ENCODE peak calls at places on chromosomes 13 and 19, in ten cellular contexts. One of them, this sample, is unnamed.

GRCh38 chr13:50707533-50708096 is 135.9 kb downstream of the DLEU7 start:
- DNase-seq in colonic mucosa: no peak
- DNase-seq in RWPE2: no peak
- DNase-seq in psoas muscle: no peak
- DNase-seq in left ventricle myocardium inferior: no peak
- DNase-seq in CD4-positive, CD25-positive, alpha-beta regulatory T cell: no peak
- DNase-seq in neural progenitor cell: no peak
- DNase-seq in adrenal gland: no peak
- DNase-seq in ovary: no peak
- DNase-seq in CD4-positive, alpha-beta T cell: no peak
- DNase-seq in this sample: no peak

GRCh38 chr19:41273076-41273475 is 8.9 kb downstream of the HNRNPUL1 start:
- DNase-seq in CD4-positive, CD25-positive, alpha-beta regulatory T cell: no peak
- DNase-seq in psoas muscle: no peak
- DNase-seq in CD4-positive, alpha-beta T cell: no peak
- DNase-seq in ovary: peak
- DNase-seq in colonic mucosa: no peak
- DNase-seq in adrenal gland: no peak
- DNase-seq in neural progenitor cell: no peak
- DNase-seq in left ventricle myocardium inferior: no peak
- DNase-seq in RWPE2: no peak
- DNase-seq in this sample: no peak

GRCh38 chr13:77692746-77693448 is 4.6 kb upstream of the SLAIN1 start:
- DNase-seq in CD4-positive, CD25-positive, alpha-beta regulatory T cell: no peak
- DNase-seq in left ventricle myocardium inferior: no peak
- DNase-seq in adrenal gland: no peak
- DNase-seq in RWPE2: no peak
- DNase-seq in psoas muscle: no peak
- DNase-seq in colonic mucosa: no peak
- DNase-seq in ovary: no peak
- DNase-seq in neural progenitor cell: no peak
- DNase-seq in CD4-positive, alpha-beta T cell: no peak
- DNase-seq in this sample: no peak

GRCh38 chr19:39053276-39054090 is 21.1 kb upstream of the FBXO27 start:
- DNase-seq in adrenal gland: no peak
- DNase-seq in CD4-positive, alpha-beta T cell: no peak
- DNase-seq in psoas muscle: no peak
- DNase-seq in neural progenitor cell: no peak
- DNase-seq in RWPE2: no peak
- DNase-seq in left ventricle myocardium inferior: no peak
- DNase-seq in ovary: no peak
- DNase-seq in colonic mucosa: peak
- DNase-seq in CD4-positive, CD25-positive, alpha-beta regulatory T cell: no peak
- DNase-seq in this sample: peak

GRCh38 chr13:104318121-104318520 is 1251.9 kb upstream of the SLC10A2 start:
- DNase-seq in psoas muscle: no peak
- DNase-seq in CD4-positive, CD25-positive, alpha-beta regulatory T cell: no peak
- DNase-seq in neural progenitor cell: peak
- DNase-seq in ovary: no peak
- DNase-seq in CD4-positive, alpha-beta T cell: no peak
- DNase-seq in left ventricle myocardium inferior: no peak
- DNase-seq in adrenal gland: no peak
- DNase-seq in colonic mucosa: no peak
- DNase-seq in RWPE2: no peak
- DNase-seq in this sample: no peak

GRCh38 chr13:87498681-87499080 is 172.5 kb upstream of the SLITRK5 start:
- DNase-seq in ovary: no peak
- DNase-seq in CD4-positive, CD25-positive, alpha-beta regulatory T cell: no peak
- DNase-seq in colonic mucosa: no peak
- DNase-seq in adrenal gland: no peak
- DNase-seq in psoas muscle: no peak
- DNase-seq in RWPE2: no peak
- DNase-seq in left ventricle myocardium inferior: no peak
- DNase-seq in neural progenitor cell: peak
- DNase-seq in CD4-positive, alpha-beta T cell: no peak
- DNase-seq in this sample: no peak

GRCh38 chr19:35846038-35846668 is 6.2 kb downstream of the NPHS1 start:
- DNase-seq in CD4-positive, alpha-beta T cell: no peak
- DNase-seq in psoas muscle: no peak
- DNase-seq in adrenal gland: no peak
- DNase-seq in CD4-positive, CD25-positive, alpha-beta regulatory T cell: no peak
- DNase-seq in colonic mucosa: peak
- DNase-seq in left ventricle myocardium inferior: no peak
- DNase-seq in ovary: no peak
- DNase-seq in neural progenitor cell: peak
- DNase-seq in RWPE2: no peak
- DNase-seq in this sample: peak

GRCh38 chr19:38224014-38224862 is at the start of gene DPF1:
- DNase-seq in left ventricle myocardium inferior: peak
- DNase-seq in RWPE2: peak
- DNase-seq in neural progenitor cell: peak
- DNase-seq in colonic mucosa: no peak
- DNase-seq in adrenal gland: peak
- DNase-seq in CD4-positive, CD25-positive, alpha-beta regulatory T cell: peak
- DNase-seq in CD4-positive, alpha-beta T cell: peak
- DNase-seq in ovary: no peak
- DNase-seq in psoas muscle: no peak
- DNase-seq in this sample: peak

GRCh38 chr13:79384022-79384610 is 21.9 kb downstream of the RBM26 start:
- DNase-seq in ovary: no peak
- DNase-seq in adrenal gland: no peak
- DNase-seq in psoas muscle: no peak
- DNase-seq in RWPE2: no peak
- DNase-seq in neural progenitor cell: no peak
- DNase-seq in CD4-positive, alpha-beta T cell: no peak
- DNase-seq in left ventricle myocardium inferior: no peak
- DNase-seq in CD4-positive, CD25-positive, alpha-beta regulatory T cell: no peak
- DNase-seq in colonic mucosa: peak
- DNase-seq in this sample: no peak

GRCh38 chr13:90757127-90757680 is 590.3 kb upstream of the MIR17HG start:
- DNase-seq in neural progenitor cell: no peak
- DNase-seq in RWPE2: no peak
- DNase-seq in CD4-positive, alpha-beta T cell: no peak
- DNase-seq in colonic mucosa: no peak
- DNase-seq in left ventricle myocardium inferior: no peak
- DNase-seq in CD4-positive, CD25-positive, alpha-beta regulatory T cell: no peak
- DNase-seq in psoas muscle: no peak
- DNase-seq in adrenal gland: no peak
- DNase-seq in ovary: no peak
- DNase-seq in this sample: no peak

GRCh38 chr19:17081672-17082630 is 6.4 kb downstream of the MYO9B start:
- DNase-seq in CD4-positive, CD25-positive, alpha-beta regulatory T cell: no peak
- DNase-seq in left ventricle myocardium inferior: peak
- DNase-seq in ovary: no peak
- DNase-seq in psoas muscle: no peak
- DNase-seq in adrenal gland: peak
- DNase-seq in RWPE2: no peak
- DNase-seq in CD4-positive, alpha-beta T cell: no peak
- DNase-seq in colonic mucosa: no peak
- DNase-seq in neural progenitor cell: no peak
- DNase-seq in this sample: no peak
- H3K27ac ChIP-seq in CD4-positive, CD25-positive, alpha-beta regulatory T cell: no peak
- H3K27ac ChIP-seq in left ventricle myocardium inferior: peak
- H3K27ac ChIP-seq in ovary: no peak
- H3K27ac ChIP-seq in psoas muscle: no peak
- H3K27ac ChIP-seq in adrenal gland: no peak
- H3K27ac ChIP-seq in RWPE2: no peak
- H3K27ac ChIP-seq in CD4-positive, alpha-beta T cell: no peak
- H3K27ac ChIP-seq in colonic mucosa: no peak
- H3K27ac ChIP-seq in neural progenitor cell: no peak
- H3K27ac ChIP-seq in this sample: peak

DNA sequence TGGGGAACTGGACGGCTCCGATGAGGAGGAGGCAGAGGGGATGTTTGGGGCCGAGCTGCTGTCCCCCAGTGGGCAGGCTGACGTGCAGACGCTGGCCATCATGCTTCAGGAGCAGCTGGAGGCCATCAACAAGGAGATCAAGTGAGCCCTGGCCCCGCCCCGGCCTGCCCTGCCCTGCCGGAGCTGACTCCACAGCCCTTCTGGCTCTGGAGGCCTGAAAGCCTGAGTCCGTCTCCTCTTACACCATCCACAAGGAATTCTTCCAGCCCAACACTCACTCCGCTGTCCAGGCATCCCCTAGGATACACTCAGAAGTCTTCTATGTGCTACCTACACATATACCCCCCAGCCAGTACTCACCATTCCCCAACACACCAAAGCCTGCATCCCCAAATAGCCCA is 17.4 kb downstream of the PPFIA3 start:
- DNase-seq in CD4-positive, CD25-positive, alpha-beta regulatory T cell: no peak
- DNase-seq in neural progenitor cell: no peak
- DNase-seq in RWPE2: no peak
- DNase-seq in ovary: no peak
- DNase-seq in CD4-positive, alpha-beta T cell: no peak
- DNase-seq in left ventricle myocardium inferior: peak
- DNase-seq in psoas muscle: no peak
- DNase-seq in adrenal gland: no peak
- DNase-seq in colonic mucosa: peak
- DNase-seq in this sample: no peak
- H3K27ac ChIP-seq in CD4-positive, CD25-positive, alpha-beta regulatory T cell: no peak
- H3K27ac ChIP-seq in neural progenitor cell: no peak
- H3K27ac ChIP-seq in RWPE2: no peak
- H3K27ac ChIP-seq in ovary: no peak
- H3K27ac ChIP-seq in CD4-positive, alpha-beta T cell: no peak
- H3K27ac ChIP-seq in left ventricle myocardium inferior: peak
- H3K27ac ChIP-seq in psoas muscle: no peak
- H3K27ac ChIP-seq in adrenal gland: no peak
- H3K27ac ChIP-seq in colonic mucosa: peak
- H3K27ac ChIP-seq in this sample: peak

DNA sequence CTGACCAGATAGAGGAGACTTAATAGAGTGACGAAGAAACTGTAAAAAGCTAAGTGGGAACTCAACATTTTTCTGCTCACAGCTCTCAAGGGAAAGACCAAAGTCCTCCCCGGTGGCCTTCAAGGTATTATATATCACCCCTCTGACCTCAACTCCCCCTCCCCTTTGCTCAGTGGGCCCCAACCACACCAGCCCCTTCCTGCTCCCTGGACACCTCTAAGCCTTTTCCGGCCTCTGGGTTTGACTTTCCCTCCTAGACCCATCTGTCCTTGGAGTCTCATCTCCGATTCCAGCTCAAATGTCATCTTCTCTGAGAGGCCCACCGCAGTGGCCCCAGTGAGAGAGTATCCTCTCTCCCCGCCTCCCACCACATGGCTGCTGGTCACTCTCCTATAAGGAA is 990 bp upstream of the UHRF1 start:
- DNase-seq in psoas muscle: no peak
- DNase-seq in ovary: no peak
- DNase-seq in adrenal gland: no peak
- DNase-seq in RWPE2: no peak
- DNase-seq in CD4-positive, CD25-positive, alpha-beta regulatory T cell: no peak
- DNase-seq in CD4-positive, alpha-beta T cell: no peak
- DNase-seq in neural progenitor cell: no peak
- DNase-seq in left ventricle myocardium inferior: no peak
- DNase-seq in colonic mucosa: no peak
- DNase-seq in this sample: no peak
- H3K27ac ChIP-seq in psoas muscle: no peak
- H3K27ac ChIP-seq in ovary: no peak
- H3K27ac ChIP-seq in adrenal gland: no peak
- H3K27ac ChIP-seq in RWPE2: peak
- H3K27ac ChIP-seq in CD4-positive, CD25-positive, alpha-beta regulatory T cell: no peak
- H3K27ac ChIP-seq in CD4-positive, alpha-beta T cell: no peak
- H3K27ac ChIP-seq in neural progenitor cell: no peak
- H3K27ac ChIP-seq in left ventricle myocardium inferior: no peak
- H3K27ac ChIP-seq in colonic mucosa: no peak
- H3K27ac ChIP-seq in this sample: no peak

GRCh38 chr19:14112051-14112808 is 5.3 kb downstream of the PRKACA start:
- DNase-seq in CD4-positive, alpha-beta T cell: no peak
- DNase-seq in ovary: peak
- DNase-seq in colonic mucosa: no peak
- DNase-seq in psoas muscle: no peak
- DNase-seq in RWPE2: no peak
- DNase-seq in neural progenitor cell: no peak
- DNase-seq in CD4-positive, CD25-positive, alpha-beta regulatory T cell: no peak
- DNase-seq in left ventricle myocardium inferior: peak
- DNase-seq in adrenal gland: peak
- DNase-seq in this sample: no peak
- H3K27ac ChIP-seq in CD4-positive, alpha-beta T cell: peak
- H3K27ac ChIP-seq in ovary: peak
- H3K27ac ChIP-seq in colonic mucosa: peak
- H3K27ac ChIP-seq in psoas muscle: peak
- H3K27ac ChIP-seq in RWPE2: peak
- H3K27ac ChIP-seq in neural progenitor cell: no peak
- H3K27ac ChIP-seq in CD4-positive, CD25-positive, alpha-beta regulatory T cell: no peak
- H3K27ac ChIP-seq in left ventricle myocardium inferior: peak
- H3K27ac ChIP-seq in adrenal gland: peak
- H3K27ac ChIP-seq in this sample: peak

GRCh38 chr19:43818500-43818899 is 8.6 kb upstream of the ZNF283 start:
- DNase-seq in neural progenitor cell: no peak
- DNase-seq in CD4-positive, CD25-positive, alpha-beta regulatory T cell: no peak
- DNase-seq in CD4-positive, alpha-beta T cell: no peak
- DNase-seq in ovary: no peak
- DNase-seq in RWPE2: no peak
- DNase-seq in psoas muscle: no peak
- DNase-seq in colonic mucosa: no peak
- DNase-seq in adrenal gland: no peak
- DNase-seq in left ventricle myocardium inferior: no peak
- DNase-seq in this sample: no peak

GRCh38 chr19:43812259-43812658 is 10.0 kb upstream of the LYPD5 start:
- DNase-seq in adrenal gland: no peak
- DNase-seq in RWPE2: no peak
- DNase-seq in CD4-positive, alpha-beta T cell: no peak
- DNase-seq in ovary: no peak
- DNase-seq in left ventricle myocardium inferior: no peak
- DNase-seq in neural progenitor cell: no peak
- DNase-seq in CD4-positive, CD25-positive, alpha-beta regulatory T cell: no peak
- DNase-seq in psoas muscle: no peak
- DNase-seq in colonic mucosa: no peak
- DNase-seq in this sample: no peak

GRCh38 chr19:43811833-43812232 is 9.6 kb upstream of the LYPD5 start:
- DNase-seq in CD4-positive, alpha-beta T cell: no peak
- DNase-seq in psoas muscle: no peak
- DNase-seq in neural progenitor cell: no peak
- DNase-seq in colonic mucosa: no peak
- DNase-seq in CD4-positive, CD25-positive, alpha-beta regulatory T cell: no peak
- DNase-seq in RWPE2: no peak
- DNase-seq in ovary: no peak
- DNase-seq in adrenal gland: no peak
- DNase-seq in left ventricle myocardium inferior: no peak
- DNase-seq in this sample: no peak

GRCh38 chr19:43812689-43813088 is 10.4 kb upstream of the LYPD5 start:
- DNase-seq in psoas muscle: no peak
- DNase-seq in colonic mucosa: no peak
- DNase-seq in CD4-positive, alpha-beta T cell: no peak
- DNase-seq in adrenal gland: no peak
- DNase-seq in left ventricle myocardium inferior: no peak
- DNase-seq in RWPE2: no peak
- DNase-seq in CD4-positive, CD25-positive, alpha-beta regulatory T cell: no peak
- DNase-seq in ovary: no peak
- DNase-seq in neural progenitor cell: no peak
- DNase-seq in this sample: no peak

GRCh38 chr19:43814663-43815352 is 12.3 kb upstream of the ZNF283 start:
- DNase-seq in colonic mucosa: no peak
- DNase-seq in adrenal gland: no peak
- DNase-seq in CD4-positive, CD25-positive, alpha-beta regulatory T cell: no peak
- DNase-seq in RWPE2: no peak
- DNase-seq in ovary: no peak
- DNase-seq in CD4-positive, alpha-beta T cell: no peak
- DNase-seq in neural progenitor cell: no peak
- DNase-seq in psoas muscle: no peak
- DNase-seq in left ventricle myocardium inferior: no peak
- DNase-seq in this sample: no peak
- H3K27ac ChIP-seq in colonic mucosa: no peak
- H3K27ac ChIP-seq in adrenal gland: no peak
- H3K27ac ChIP-seq in CD4-positive, CD25-positive, alpha-beta regulatory T cell: no peak
- H3K27ac ChIP-seq in RWPE2: no peak
- H3K27ac ChIP-seq in ovary: no peak
- H3K27ac ChIP-seq in CD4-positive, alpha-beta T cell: no peak
- H3K27ac ChIP-seq in neural progenitor cell: no peak
- H3K27ac ChIP-seq in psoas muscle: no peak
- H3K27ac ChIP-seq in left ventricle myocardium inferior: no peak
- H3K27ac ChIP-seq in this sample: no peak